ENCODE peak calls at places on chromosomes 7 and 10, in five cellular contexts. One of them, this sample, is unnamed.
A peak's percentile ranks its signal among the peaks of the same experiment; 100 is the strongest.

GRCh38 chr10:118557946-118558345 is 37.5 kb downstream of the PRLHR start:
- DNase-seq in stomach: no peak
- DNase-seq in Peyer's patch: no peak
- DNase-seq in IMR-90: no peak
- DNase-seq in A549: no peak
- DNase-seq in this sample: no peak

GRCh38 chr10:2111936-2112335 is 374.6 kb upstream of the ADARB2 start:
- DNase-seq in stomach: no peak
- DNase-seq in Peyer's patch: no peak
- DNase-seq in IMR-90: no peak
- DNase-seq in A549: no peak
- DNase-seq in this sample: no peak

GRCh38 chr10:1679821-1680650 is 57.3 kb downstream of the ADARB2 start:
- DNase-seq in stomach: no peak
- DNase-seq in Peyer's patch: peak; percentile 22
- DNase-seq in IMR-90: no peak
- DNase-seq in A549: no peak
- DNase-seq in this sample: no peak

GRCh38 chr10:13921941-13922340 is 335.2 kb downstream of the PRPF18 start:
- DNase-seq in stomach: no peak
- DNase-seq in Peyer's patch: no peak
- DNase-seq in IMR-90: no peak
- DNase-seq in A549: no peak
- DNase-seq in this sample: no peak

GRCh38 chr10:121990015-121990677 is 1.2 kb downstream of the TACC2 start:
- DNase-seq in stomach: peak; percentile 60
- DNase-seq in Peyer's patch: peak; percentile 48
- DNase-seq in IMR-90: no peak
- DNase-seq in A549: no peak
- DNase-seq in this sample: no peak

GRCh38 chr7:6500691-6501090 is 50.6 kb downstream of the GRID2IP start:
- DNase-seq in stomach: no peak
- DNase-seq in Peyer's patch: no peak
- DNase-seq in IMR-90: no peak
- DNase-seq in A549: no peak
- DNase-seq in this sample: no peak

GRCh38 chr7:46080595-46081159 is 159.6 kb upstream of the IGFBP3 start:
- DNase-seq in stomach: no peak
- DNase-seq in Peyer's patch: no peak
- DNase-seq in IMR-90: peak; percentile 17
- DNase-seq in A549: no peak
- DNase-seq in this sample: no peak

GRCh38 chr7:46492460-46492859 is 571.4 kb upstream of the IGFBP3 start:
- DNase-seq in stomach: no peak
- DNase-seq in Peyer's patch: no peak
- DNase-seq in IMR-90: no peak
- DNase-seq in A549: no peak
- DNase-seq in this sample: no peak

GRCh38 chr7:129283938-129284337 is 59.1 kb downstream of the AHCYL2 start:
- DNase-seq in stomach: no peak
- DNase-seq in Peyer's patch: no peak
- DNase-seq in IMR-90: no peak
- DNase-seq in A549: no peak
- DNase-seq in this sample: no peak

GRCh38 chr10:18219096-18219495 is 78.9 kb downstream of the CACNB2 start:
- DNase-seq in stomach: no peak
- DNase-seq in Peyer's patch: no peak
- DNase-seq in IMR-90: no peak
- DNase-seq in A549: no peak
- DNase-seq in this sample: no peak

GRCh38 chr10:131202964-131203363 is 108.6 kb downstream of the TCERG1L start:
- DNase-seq in stomach: peak; percentile 8
- DNase-seq in Peyer's patch: peak; percentile 15
- DNase-seq in IMR-90: no peak
- DNase-seq in A549: no peak
- DNase-seq in this sample: peak; percentile 39

GRCh38 chr10:120161116-120161515 is 268.6 kb downstream of the SEC23IP start:
- DNase-seq in stomach: no peak
- DNase-seq in Peyer's patch: no peak
- DNase-seq in IMR-90: no peak
- DNase-seq in A549: no peak
- DNase-seq in this sample: no peak

GRCh38 chr7:131556055-131556911 is at the start of gene PODXL:
- DNase-seq in stomach: peak; percentile 73
- DNase-seq in Peyer's patch: peak; percentile 86
- DNase-seq in IMR-90: peak; percentile 17
- DNase-seq in A549: peak; percentile 78
- DNase-seq in this sample: peak; percentile 92

GRCh38 chr10:26809973-26810372 is 50.8 kb downstream of the ABI1 start:
- DNase-seq in stomach: no peak
- DNase-seq in Peyer's patch: no peak
- DNase-seq in IMR-90: no peak
- DNase-seq in A549: no peak
- DNase-seq in this sample: no peak

GRCh38 chr10:113519616-113520015 is 33.2 kb upstream of the HABP2 start:
- DNase-seq in stomach: peak; percentile 19
- DNase-seq in Peyer's patch: peak; percentile 34
- DNase-seq in IMR-90: no peak
- DNase-seq in A549: no peak
- DNase-seq in this sample: peak; percentile 82

GRCh38 chr10:65358565-65358964 is 1567.3 kb upstream of the LRRTM3 start:
- DNase-seq in stomach: no peak
- DNase-seq in Peyer's patch: no peak
- DNase-seq in IMR-90: no peak
- DNase-seq in A549: no peak
- DNase-seq in this sample: no peak

GRCh38 chr7:39686261-39686924 is 63.0 kb downstream of the RALA start:
- DNase-seq in stomach: no peak
- DNase-seq in Peyer's patch: no peak
- DNase-seq in IMR-90: peak; percentile 47
- DNase-seq in A549: no peak
- DNase-seq in this sample: no peak

GRCh38 chr7:122166708-122167107 is 22.7 kb upstream of the AASS start:
- DNase-seq in stomach: no peak
- DNase-seq in Peyer's patch: no peak
- DNase-seq in IMR-90: peak; percentile 62
- DNase-seq in A549: no peak
- DNase-seq in this sample: no peak

GRCh38 chr10:43964486-43964885 is 315.8 kb upstream of the ZNF32 start:
- DNase-seq in stomach: no peak
- DNase-seq in Peyer's patch: peak; percentile 11
- DNase-seq in IMR-90: no peak
- DNase-seq in A549: no peak
- DNase-seq in this sample: no peak

GRCh38 chr7:94421711-94422110 is 27.0 kb downstream of the COL1A2 start:
- DNase-seq in stomach: no peak
- DNase-seq in Peyer's patch: no peak
- DNase-seq in IMR-90: no peak
- DNase-seq in A549: no peak
- DNase-seq in this sample: no peak

GRCh38 chr7:18037609-18038008 is 10.0 kb upstream of the PRPS1L1 start:
- DNase-seq in stomach: no peak
- DNase-seq in Peyer's patch: no peak
- DNase-seq in IMR-90: no peak
- DNase-seq in A549: no peak
- DNase-seq in this sample: no peak

GRCh38 chr10:85720931-85721330 is 645.7 kb downstream of the GRID1 start:
- DNase-seq in stomach: no peak
- DNase-seq in Peyer's patch: no peak
- DNase-seq in IMR-90: no peak
- DNase-seq in A549: no peak
- DNase-seq in this sample: no peak

GRCh38 chr10:71752391-71753090 is 20.8 kb downstream of the VSIR start:
- DNase-seq in stomach: no peak
- DNase-seq in Peyer's patch: peak; percentile 83
- DNase-seq in IMR-90: peak; percentile 24
- DNase-seq in A549: no peak
- DNase-seq in this sample: no peak

GRCh38 chr7:1024331-1024761 is 20.0 kb upstream of the GPR146 start:
- DNase-seq in stomach: no peak
- DNase-seq in Peyer's patch: peak; percentile 88
- DNase-seq in IMR-90: no peak
- DNase-seq in A549: no peak
- DNase-seq in this sample: no peak

GRCh38 chr7:32152576-32152975 is 82.4 kb upstream of the PDE1C start:
- DNase-seq in stomach: no peak
- DNase-seq in Peyer's patch: no peak
- DNase-seq in IMR-90: no peak
- DNase-seq in A549: no peak
- DNase-seq in this sample: no peak

GRCh38 chr7:29893351-29894005 is 87.2 kb downstream of the WIPF3 start:
- DNase-seq in stomach: no peak
- DNase-seq in Peyer's patch: no peak
- DNase-seq in IMR-90: no peak
- DNase-seq in A549: no peak
- DNase-seq in this sample: no peak

GRCh38 chr7:100873599-100874299 is 1.2 kb upstream of the SRRT start:
- DNase-seq in stomach: no peak
- DNase-seq in Peyer's patch: no peak
- DNase-seq in IMR-90: no peak
- DNase-seq in A549: no peak
- DNase-seq in this sample: no peak
- H3K4me3 ChIP-seq in stomach: peak overlapping the region; percentile 98
- H3K4me3 ChIP-seq in Peyer's patch: peak overlapping the region; percentile 86
- H3K4me3 ChIP-seq in IMR-90: no peak overlapping the region
- H3K4me3 ChIP-seq in A549: peak overlapping the region; percentile 98
- H3K4me3 ChIP-seq in this sample: no peak overlapping the region

DNA sequence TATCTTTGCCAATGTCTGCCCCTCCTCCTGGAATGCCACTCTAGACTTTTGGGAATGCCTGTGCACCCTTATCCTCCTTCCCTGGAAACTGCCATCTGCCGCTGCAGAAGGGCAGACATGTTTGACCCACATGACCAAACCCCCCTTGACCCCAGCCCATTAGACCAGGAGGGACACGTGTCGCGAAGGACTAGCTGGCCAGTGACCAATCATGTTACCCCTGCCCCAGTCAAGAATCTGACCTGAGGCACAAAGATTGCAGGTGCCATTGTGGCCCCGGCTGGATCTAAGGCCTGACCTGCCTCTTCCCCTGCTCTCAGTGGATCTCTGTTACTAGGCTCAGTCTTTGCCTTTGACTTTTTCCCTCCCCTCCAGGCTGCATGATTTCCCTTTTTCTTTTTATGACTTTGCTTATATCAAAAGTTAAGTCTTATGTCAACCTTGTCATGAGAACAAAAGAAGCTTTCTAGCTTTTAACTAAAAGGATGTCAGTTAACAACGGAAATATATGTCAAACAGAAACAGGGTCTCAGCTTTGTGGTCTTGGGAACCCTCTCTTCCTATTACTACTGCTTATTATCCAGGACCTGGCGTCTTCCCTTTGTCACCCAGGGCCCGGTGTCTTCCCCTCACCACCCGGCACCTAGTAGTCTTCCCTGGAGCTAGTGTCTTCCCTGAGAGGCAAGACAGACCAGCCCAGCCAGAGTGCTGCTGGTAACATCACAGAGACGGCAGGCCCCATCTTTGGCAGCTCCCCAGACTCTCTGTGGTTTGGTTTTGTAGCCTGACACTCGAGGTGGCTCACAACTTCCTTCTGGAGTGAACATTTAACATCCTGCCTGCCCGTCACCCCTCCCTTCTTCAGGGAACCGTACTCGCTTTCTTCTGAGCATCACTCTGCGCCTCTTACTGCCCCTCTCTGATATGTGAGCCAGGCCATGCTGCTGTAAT is 24.4 kb upstream of the PPIF start:
- DNase-seq in stomach: peak; percentile 55
- DNase-seq in Peyer's patch: peak; percentile 89
- DNase-seq in IMR-90: peak; percentile 92
- DNase-seq in A549: no peak
- DNase-seq in this sample: peak; percentile 79
- TF ChIP-seq POLR2A in stomach: no peak
- TF ChIP-seq POLR2A in Peyer's patch: no peak
- TF ChIP-seq POLR2A in IMR-90: peak; percentile 45
- TF ChIP-seq POLR2A in A549: no peak
- TF ChIP-seq POLR2A in this sample: no peak

DNA sequence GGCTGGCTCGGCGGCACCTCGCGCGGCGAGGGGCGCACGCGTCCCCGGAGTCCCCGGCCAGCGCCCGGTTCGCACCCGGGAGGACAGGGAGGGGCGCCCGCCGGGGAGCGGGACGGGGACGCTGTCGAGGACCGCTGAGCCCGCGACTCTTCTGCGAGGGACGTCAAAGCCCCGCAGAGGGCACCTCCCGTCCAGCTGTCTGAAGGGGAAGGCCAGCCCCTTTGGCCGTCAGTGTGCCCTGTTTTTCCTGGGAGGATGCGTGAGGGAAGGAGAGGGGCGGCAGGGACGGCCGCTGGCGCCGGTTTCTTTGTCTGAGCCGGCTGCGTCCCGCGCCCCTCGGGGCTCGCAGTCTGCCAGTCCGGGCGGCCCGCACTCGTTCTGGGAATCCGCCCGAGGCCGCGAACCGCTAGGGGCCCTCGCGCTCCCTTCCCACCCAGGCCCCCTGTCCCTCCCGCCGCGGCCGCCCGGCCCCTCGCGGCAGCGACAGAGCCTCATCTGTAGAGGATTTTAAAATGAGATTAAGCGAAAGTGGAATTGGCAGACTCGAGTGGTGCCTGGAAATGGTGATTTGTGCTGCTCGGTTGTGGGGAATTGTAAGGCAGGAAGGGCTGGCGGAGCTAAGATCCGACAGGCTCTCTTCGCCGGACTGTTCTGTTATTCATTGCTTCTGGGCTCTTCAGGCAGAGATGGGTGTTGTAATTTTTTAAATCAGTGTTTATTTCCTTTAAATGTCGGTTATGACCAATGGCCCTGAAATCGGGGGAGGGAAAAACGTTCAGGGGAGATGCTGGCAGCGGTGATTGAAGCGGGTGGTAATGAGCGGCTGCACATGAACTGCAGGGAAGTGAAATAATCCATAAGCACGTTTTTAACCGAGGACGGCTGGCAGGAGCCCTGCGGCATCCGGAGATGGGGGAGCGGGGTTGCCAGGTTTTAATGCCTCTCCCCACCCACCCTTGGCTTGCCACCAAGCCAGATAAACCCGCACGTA is 622 bp upstream of the RELN start:
- DNase-seq in stomach: no peak
- DNase-seq in Peyer's patch: no peak
- DNase-seq in IMR-90: peak; percentile 47
- DNase-seq in A549: peak; percentile 3
- DNase-seq in this sample: no peak
- TF ChIP-seq CTCF in stomach: no peak
- TF ChIP-seq CTCF in Peyer's patch: no peak
- TF ChIP-seq CTCF in IMR-90: peak; percentile 5
- TF ChIP-seq CTCF in A549: no peak
- TF ChIP-seq CTCF in this sample: no peak

DNA sequence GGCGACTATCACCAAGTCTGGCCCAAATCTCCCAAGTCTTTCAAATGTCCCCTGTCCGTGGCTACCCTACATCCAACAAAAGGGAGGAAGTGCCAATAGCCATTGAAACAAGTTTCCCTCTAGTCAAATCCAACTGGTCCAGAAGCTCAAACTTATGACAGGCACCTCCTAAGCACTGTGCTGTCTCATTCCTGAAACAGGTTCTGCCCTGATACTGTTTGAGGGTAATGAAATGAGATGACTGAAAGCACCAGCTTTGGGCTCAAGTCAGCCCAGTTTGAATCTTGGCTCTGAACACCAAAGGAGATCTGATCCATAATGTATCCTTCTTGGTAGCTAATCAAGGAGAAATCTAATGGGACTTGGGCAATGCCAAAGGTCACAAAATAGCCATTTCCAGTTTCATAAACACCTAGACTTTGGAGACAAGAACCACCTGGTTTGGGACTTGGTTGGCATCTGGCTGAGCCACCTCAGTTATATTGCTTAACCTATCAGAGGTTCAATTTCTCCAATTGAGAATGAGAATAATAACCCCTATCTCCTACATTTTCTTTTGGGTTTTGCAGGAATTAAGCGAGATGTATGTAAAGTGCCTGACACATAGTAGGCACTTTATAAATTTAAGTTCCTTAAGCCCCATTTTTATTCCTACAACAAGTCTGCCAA is 34.7 kb upstream of the ARID5B start:
- DNase-seq in stomach: no peak
- DNase-seq in Peyer's patch: no peak
- DNase-seq in IMR-90: no peak
- DNase-seq in A549: no peak
- DNase-seq in this sample: no peak
- H3K4me3 ChIP-seq in stomach: no peak overlapping the region
- H3K4me3 ChIP-seq in Peyer's patch: no peak overlapping the region
- H3K4me3 ChIP-seq in IMR-90: no peak overlapping the region
- H3K4me3 ChIP-seq in A549: no peak overlapping the region
- H3K4me3 ChIP-seq in this sample: no peak overlapping the region

This sample was measured in lower leg skin.